ENCODE peak calls at places on chromosomes 12 and 14, in five cellular contexts. V is AG04449, P is C1 segment of cervical spinal cord, E is Calu3, M is immature natural killer cell. D is an unnamed sample.
A peak's percentile ranks its signal among the peaks of the same experiment; 100 is the strongest.

GRCh38 chr12:113461666-113462065 is 10.0 kb downstream of the LHX5 start:
- DNase-seq in V (no peak), P (no peak), E (no peak), M (no peak), D (no peak)

GRCh38 chr14:63860146-63860545 is 7.3 kb downstream of the SYNE2 start:
- DNase-seq in V (no peak), P (no peak), E (no peak), M (no peak), D (no peak)

GRCh38 chr12:9626291-9626690 is 18.6 kb upstream of the KLRB1 start:
- DNase-seq in V (no peak), P (no peak), E (no peak), M (no peak), D (no peak)

GRCh38 chr14:24171422-24172260 is at the start of gene REC8:
- DNase-seq in V (no peak), P (peak; percentile 98), E (no peak), M (peak; percentile 85), D (peak; percentile 98)

GRCh38 chr14:61475316-61475715 is 153.9 kb downstream of the PRKCH start:
- DNase-seq in V (no peak), P (no peak), E (peak; percentile 41), M (peak; percentile 65), D (peak; percentile 45)

GRCh38 chr12:64584173-64584555 is 26.1 kb upstream of the RASSF3 start:
- DNase-seq in V (no peak), P (no peak), E (no peak), M (no peak), D (no peak)

GRCh38 chr12:102406033-102406584 is 74.3 kb downstream of the IGF1 start:
- DNase-seq in V (no peak), P (peak; percentile 47), E (no peak), M (no peak), D (peak; percentile 56)

GRCh38 chr12:121224591-121224990 is 14.7 kb downstream of the P2RX4 start:
- DNase-seq in V (no peak), P (no peak), E (no peak), M (no peak), D (no peak)

GRCh38 chr12:126952106-126953007 is 1314.6 kb upstream of the TMEM132C start:
- DNase-seq in V (no peak), P (no peak), E (no peak), M (no peak), D (no peak)

GRCh38 chr14:92754956-92755355 is 6.5 kb upstream of the LGMN start:
- DNase-seq in V (no peak), P (peak; percentile 8), E (peak; percentile 48), M (no peak), D (no peak)

GRCh38 chr14:80395031-80395430 is 183.7 kb upstream of the DIO2 start:
- DNase-seq in V (no peak), P (no peak), E (no peak), M (no peak), D (no peak)

GRCh38 chr12:111976860-111977259 is 36.1 kb downstream of the TMEM116 start:
- DNase-seq in V (no peak), P (no peak), E (no peak), M (no peak), D (no peak)

GRCh38 chr14:71591929-71592328 is 340.3 kb upstream of the RGS6 start:
- DNase-seq in V (peak; percentile 62), P (no peak), E (peak; percentile 18), M (no peak), D (no peak)

GRCh38 chr12:48903363-48903981 is 21.8 kb downstream of the FKBP11 start:
- DNase-seq in V (no peak), P (no peak), E (peak; percentile 29), M (no peak), D (no peak)

GRCh38 chr14:92310776-92311375 is 12.1 kb upstream of the SLC24A4 start:
- DNase-seq in V (no peak), P (no peak), E (no peak), M (no peak), D (no peak)

GRCh38 chr14:104708606-104709268 is 15.3 kb upstream of the ADSS1 start:
- DNase-seq in V (no peak), P (no peak), E (peak; percentile 79), M (peak; percentile 61), D (peak; percentile 21)

GRCh38 chr14:33842299-33842698 is 108.6 kb downstream of the EGLN3 start:
- DNase-seq in V (no peak), P (no peak), E (peak; percentile 17), M (no peak), D (no peak)

GRCh38 chr12:32069071-32069470 is 37.6 kb upstream of the BICD1 start:
- DNase-seq in V (no peak), P (no peak), E (no peak), M (no peak), D (no peak)

GRCh38 chr14:74463697-74464096 is 29.4 kb downstream of the NPC2 start:
- DNase-seq in V (no peak), P (no peak), E (no peak), M (no peak), D (no peak)

GRCh38 chr12:121893901-121894540 is 5.4 kb downstream of the PSMD9 start:
- DNase-seq in V (no peak), P (no peak), E (peak; percentile 64), M (no peak), D (no peak)

GRCh38 chr12:115507951-115508722 is 769.4 kb downstream of the MED13L start:
- DNase-seq in V (no peak), P (peak; percentile 70), E (no peak), M (no peak), D (no peak)

GRCh38 chr12:52352951-52353350 is 14.3 kb downstream of the KRT85 start:
- DNase-seq in V (no peak), P (no peak), E (no peak), M (no peak), D (no peak)

GRCh38 chr14:73047808-73048207 is 10.5 kb upstream of the RBM25 start:
- DNase-seq in V (no peak), P (no peak), E (no peak), M (no peak), D (no peak)

GRCh38 chr12:120455302-120455701 is 9.1 kb downstream of the GATC start:
- DNase-seq in V (no peak), P (no peak), E (no peak), M (no peak), D (no peak)

GRCh38 chr14:33986804-33987203 is 35.9 kb upstream of the EGLN3 start:
- DNase-seq in V (peak; percentile 55), P (no peak), E (peak; percentile 9), M (no peak), D (no peak)

GRCh38 chr12:123571343-123571813 is 13.0 kb upstream of the TMED2 start:
- DNase-seq in V (no peak), P (no peak), E (peak; percentile 35), M (no peak), D (no peak)

GRCh38 chr12:102300824-102301461 is 103.3 kb upstream of the PMCH start:
- DNase-seq in V (no peak), P (no peak), E (peak; percentile 38), M (no peak), D (no peak)

GRCh38 chr14:104394606-104394910 is 185.0 kb upstream of the C14orf180 start:
- DNase-seq in V (no peak), P (no peak), E (no peak), M (no peak), D (no peak)

GRCh38 chr12:5581616-5582367 is 149.9 kb downstream of the NTF3 start:
- DNase-seq in V (no peak), P (no peak), E (no peak), M (no peak), D (no peak)

GRCh38 chr12:53501615-53502181 is 615 bp downstream of the TARBP2 start:
- DNase-seq in V (no peak), P (peak; percentile 41), E (no peak), M (no peak), D (no peak)

GRCh38 chr14:92472860-92473259 is 40.7 kb upstream of the RIN3 start:
- DNase-seq in V (no peak), P (no peak), E (no peak), M (no peak), D (no peak)

GRCh38 chr12:68119724-68120211 is 39.8 kb downstream of the IFNG start:
- DNase-seq in V (no peak), P (no peak), E (no peak), M (peak; percentile 79), D (no peak)

GRCh38 chr12:32502693-32503510 is 103.5 kb downstream of the FGD4 start:
- DNase-seq in V (peak; percentile 36), P (peak; percentile 31), E (peak; percentile 6), M (no peak), D (no peak)